ENCODE peak calls at places on chromosomes 12 and 14, in six cellular contexts. One of them, this sample, is unnamed.

GRCh38 chr14:86334355-86334754 is 804.4 kb downstream of the FLRT2 start:
- DNase-seq in GM13977: no peak
- DNase-seq in AG09319: no peak
- DNase-seq in HFF-Myc: no peak
- DNase-seq in A549: no peak
- DNase-seq in lower leg skin: no peak
- DNase-seq in this sample: no peak

GRCh38 chr12:111792155-111792876 is 25.6 kb downstream of the ALDH2 start:
- DNase-seq in AG09319: no peak
- DNase-seq in lower leg skin: no peak
- DNase-seq in A549: no peak
- DNase-seq in GM13977: no peak
- DNase-seq in HFF-Myc: no peak
- DNase-seq in this sample: no peak

GRCh38 chr14:89845346-89845745 is 109.2 kb downstream of the EFCAB11 start:
- DNase-seq in HFF-Myc: no peak
- DNase-seq in GM13977: no peak
- DNase-seq in lower leg skin: no peak
- DNase-seq in A549: peak
- DNase-seq in AG09319: no peak
- DNase-seq in this sample: no peak

GRCh38 chr12:120377611-120378010 is 8.6 kb upstream of the MSI1 start:
- DNase-seq in GM13977: no peak
- DNase-seq in lower leg skin: no peak
- DNase-seq in HFF-Myc: no peak
- DNase-seq in AG09319: no peak
- DNase-seq in A549: no peak
- DNase-seq in this sample: no peak

GRCh38 chr14:103651585-103651984 is 22.6 kb downstream of the KLC1 start:
- DNase-seq in GM13977: no peak
- DNase-seq in A549: no peak
- DNase-seq in AG09319: no peak
- DNase-seq in HFF-Myc: no peak
- DNase-seq in lower leg skin: no peak
- DNase-seq in this sample: no peak

GRCh38 chr14:28765169-28765906 is 1.2 kb upstream of the FOXG1 start:
- DNase-seq in AG09319: no peak
- DNase-seq in GM13977: no peak
- DNase-seq in HFF-Myc: no peak
- DNase-seq in A549: no peak
- DNase-seq in lower leg skin: no peak
- DNase-seq in this sample: no peak

GRCh38 chr12:94898388-94898787 is 105.1 kb downstream of the NDUFA12 start:
- DNase-seq in lower leg skin: no peak
- DNase-seq in A549: no peak
- DNase-seq in GM13977: no peak
- DNase-seq in HFF-Myc: no peak
- DNase-seq in AG09319: no peak
- DNase-seq in this sample: no peak

GRCh38 chr14:38758661-38759060 is 344.4 kb downstream of the SEC23A start:
- DNase-seq in HFF-Myc: no peak
- DNase-seq in lower leg skin: no peak
- DNase-seq in AG09319: no peak
- DNase-seq in A549: no peak
- DNase-seq in GM13977: no peak
- DNase-seq in this sample: no peak

GRCh38 chr14:90943367-90943766 is 117.1 kb downstream of the RPS6KA5 start:
- DNase-seq in GM13977: no peak
- DNase-seq in AG09319: no peak
- DNase-seq in A549: no peak
- DNase-seq in lower leg skin: no peak
- DNase-seq in HFF-Myc: no peak
- DNase-seq in this sample: no peak

GRCh38 chr12:120010661-120011230 is 21.7 kb downstream of the BICDL1 start:
- DNase-seq in HFF-Myc: no peak
- DNase-seq in AG09319: no peak
- DNase-seq in lower leg skin: no peak
- DNase-seq in GM13977: no peak
- DNase-seq in A549: no peak
- DNase-seq in this sample: no peak

GRCh38 chr14:105475916-105476845 is 1.6 kb downstream of the CRIP2 start:
- DNase-seq in A549: no peak
- DNase-seq in GM13977: no peak
- DNase-seq in HFF-Myc: no peak
- DNase-seq in lower leg skin: peak
- DNase-seq in AG09319: no peak
- DNase-seq in this sample: peak

GRCh38 chr12:2664721-2665577 is 129.8 kb upstream of the FKBP4 start:
- DNase-seq in A549: no peak
- DNase-seq in GM13977: no peak
- DNase-seq in lower leg skin: peak
- DNase-seq in AG09319: no peak
- DNase-seq in HFF-Myc: no peak
- DNase-seq in this sample: no peak

GRCh38 chr12:49661191-49661590 is 37.8 kb downstream of the PRPF40B start:
- DNase-seq in HFF-Myc: no peak
- DNase-seq in A549: no peak
- DNase-seq in AG09319: no peak
- DNase-seq in GM13977: peak
- DNase-seq in lower leg skin: no peak
- DNase-seq in this sample: no peak

GRCh38 chr12:57611116-57611809 is at the start of gene ARHGEF25:
- DNase-seq in lower leg skin: peak
- DNase-seq in HFF-Myc: no peak
- DNase-seq in A549: peak
- DNase-seq in AG09319: no peak
- DNase-seq in GM13977: peak
- DNase-seq in this sample: peak

GRCh38 chr14:59829469-59829868 is 41.1 kb downstream of the RTN1 start:
- DNase-seq in lower leg skin: no peak
- DNase-seq in GM13977: no peak
- DNase-seq in HFF-Myc: no peak
- DNase-seq in AG09319: no peak
- DNase-seq in A549: no peak
- DNase-seq in this sample: no peak

GRCh38 chr12:80064269-80064668 is 35.1 kb upstream of the OTOGL start:
- DNase-seq in GM13977: no peak
- DNase-seq in A549: no peak
- DNase-seq in AG09319: no peak
- DNase-seq in lower leg skin: no peak
- DNase-seq in HFF-Myc: no peak
- DNase-seq in this sample: no peak

GRCh38 chr12:32444895-32445294 is 45.5 kb downstream of the FGD4 start:
- DNase-seq in lower leg skin: no peak
- DNase-seq in HFF-Myc: peak
- DNase-seq in GM13977: no peak
- DNase-seq in A549: no peak
- DNase-seq in AG09319: peak
- DNase-seq in this sample: no peak

GRCh38 chr14:88986146-88986841 is 161.8 kb downstream of the TTC8 start:
- DNase-seq in AG09319: no peak
- DNase-seq in GM13977: no peak
- DNase-seq in HFF-Myc: peak
- DNase-seq in lower leg skin: no peak
- DNase-seq in A549: no peak
- DNase-seq in this sample: no peak

GRCh38 chr12:75859868-75860267 is 171.7 kb downstream of the PHLDA1 start:
- DNase-seq in GM13977: no peak
- DNase-seq in A549: no peak
- DNase-seq in AG09319: no peak
- DNase-seq in HFF-Myc: no peak
- DNase-seq in lower leg skin: no peak
- DNase-seq in this sample: no peak

GRCh38 chr12:84913151-84913550 is 552 bp upstream of the SLC6A15 start:
- DNase-seq in HFF-Myc: no peak
- DNase-seq in lower leg skin: peak
- DNase-seq in GM13977: no peak
- DNase-seq in A549: no peak
- DNase-seq in AG09319: no peak
- DNase-seq in this sample: no peak

GRCh38 chr12:1836241-1836803 is 16.0 kb downstream of the LRTM2 start:
- DNase-seq in HFF-Myc: no peak
- DNase-seq in AG09319: no peak
- DNase-seq in GM13977: no peak
- DNase-seq in A549: no peak
- DNase-seq in lower leg skin: no peak
- DNase-seq in this sample: no peak

GRCh38 chr14:65206448-65207096 is 104.3 kb upstream of the MAX start:
- DNase-seq in HFF-Myc: no peak
- DNase-seq in AG09319: no peak
- DNase-seq in GM13977: peak
- DNase-seq in lower leg skin: no peak
- DNase-seq in A549: no peak
- DNase-seq in this sample: no peak

GRCh38 chr12:1528791-1529190 is 65.6 kb downstream of the FBXL14 start:
- DNase-seq in GM13977: no peak
- DNase-seq in HFF-Myc: no peak
- DNase-seq in A549: no peak
- DNase-seq in AG09319: no peak
- DNase-seq in lower leg skin: peak
- DNase-seq in this sample: no peak

GRCh38 chr12:88665051-88665450 is 84.8 kb upstream of the KITLG start:
- DNase-seq in GM13977: no peak
- DNase-seq in A549: no peak
- DNase-seq in AG09319: no peak
- DNase-seq in lower leg skin: no peak
- DNase-seq in HFF-Myc: no peak
- DNase-seq in this sample: no peak

GRCh38 chr12:54689984-54690383 is 41.8 kb upstream of the DCD start:
- DNase-seq in AG09319: no peak
- DNase-seq in lower leg skin: no peak
- DNase-seq in HFF-Myc: no peak
- DNase-seq in A549: no peak
- DNase-seq in GM13977: no peak
- DNase-seq in this sample: no peak
- TF ChIP-seq CTCF in AG09319: no peak
- TF ChIP-seq CTCF in lower leg skin: no peak
- TF ChIP-seq CTCF in HFF-Myc: no peak
- TF ChIP-seq CTCF in A549: no peak
- TF ChIP-seq CTCF in GM13977: peak
- TF ChIP-seq CTCF in this sample: no peak

GRCh38 chr12:53176750-53177149 is 3.8 kb upstream of the ZNF740 start:
- DNase-seq in HFF-Myc: no peak
- DNase-seq in GM13977: no peak
- DNase-seq in AG09319: no peak
- DNase-seq in lower leg skin: no peak
- DNase-seq in A549: no peak
- DNase-seq in this sample: no peak

GRCh38 chr12:53173085-53173715 is 7.3 kb upstream of the ZNF740 start:
- DNase-seq in HFF-Myc: no peak
- DNase-seq in A549: no peak
- DNase-seq in AG09319: no peak
- DNase-seq in GM13977: no peak
- DNase-seq in lower leg skin: peak
- DNase-seq in this sample: no peak

GRCh38 chr12:53171725-53172329 is 8.7 kb upstream of the ZNF740 start:
- DNase-seq in GM13977: no peak
- DNase-seq in lower leg skin: peak
- DNase-seq in AG09319: no peak
- DNase-seq in A549: no peak
- DNase-seq in HFF-Myc: no peak
- DNase-seq in this sample: no peak

GRCh38 chr12:53172352-53172751 is 8.2 kb upstream of the ZNF740 start:
- DNase-seq in HFF-Myc: no peak
- DNase-seq in AG09319: no peak
- DNase-seq in lower leg skin: peak
- DNase-seq in GM13977: no peak
- DNase-seq in A549: no peak
- DNase-seq in this sample: no peak

DNA sequence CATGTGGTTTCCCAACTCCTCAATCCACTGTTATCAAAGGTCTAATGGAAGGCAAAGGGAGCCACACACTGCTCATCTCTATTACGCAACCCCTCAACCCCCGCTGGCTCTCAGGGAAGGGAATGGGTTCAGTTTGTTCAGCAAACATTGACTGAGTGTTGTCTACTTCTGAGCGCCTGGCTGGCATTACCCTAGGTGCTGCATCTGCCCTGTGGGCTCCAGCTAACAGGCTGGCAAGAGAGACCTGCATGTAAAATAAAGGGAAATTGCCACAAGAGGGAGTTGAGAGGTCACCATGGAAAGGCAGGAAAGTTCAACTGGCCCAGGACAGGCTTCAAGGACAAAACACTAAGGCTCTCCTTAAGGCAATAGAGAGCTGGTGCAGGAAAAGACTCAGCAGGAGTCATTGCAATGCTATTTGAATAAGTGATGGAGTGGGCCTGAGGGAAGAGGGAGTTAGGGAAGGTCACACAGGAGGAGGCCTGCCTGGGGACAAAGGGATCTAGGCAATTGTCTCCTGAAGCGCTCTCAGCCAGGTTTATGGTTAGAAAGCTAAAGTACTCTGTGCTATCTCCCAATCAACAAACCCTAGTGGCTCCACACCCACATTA is 5.5 kb upstream of the ZNF740 start:
- DNase-seq in lower leg skin: peak
- DNase-seq in AG09319: no peak
- DNase-seq in GM13977: no peak
- DNase-seq in HFF-Myc: no peak
- DNase-seq in A549: peak
- DNase-seq in this sample: no peak
- TF ChIP-seq CTCF in lower leg skin: no peak
- TF ChIP-seq CTCF in AG09319: peak
- TF ChIP-seq CTCF in GM13977: peak
- TF ChIP-seq CTCF in HFF-Myc: peak
- TF ChIP-seq CTCF in A549: peak
- TF ChIP-seq CTCF in this sample: no peak

GRCh38 chr14:101557811-101558738 is 3.2 kb upstream of the DIO3 start:
- DNase-seq in GM13977: no peak
- DNase-seq in HFF-Myc: no peak
- DNase-seq in lower leg skin: no peak
- DNase-seq in A549: no peak
- DNase-seq in AG09319: no peak
- DNase-seq in this sample: no peak
- TF ChIP-seq CTCF in GM13977: no peak
- TF ChIP-seq CTCF in HFF-Myc: peak
- TF ChIP-seq CTCF in lower leg skin: no peak
- TF ChIP-seq CTCF in A549: peak
- TF ChIP-seq CTCF in AG09319: peak
- TF ChIP-seq CTCF in this sample: peak

GRCh38 chr14:100618763-100619320 is 31.6 kb upstream of the BEGAIN start:
- DNase-seq in lower leg skin: peak
- DNase-seq in AG09319: no peak
- DNase-seq in HFF-Myc: no peak
- DNase-seq in A549: no peak
- DNase-seq in GM13977: no peak
- DNase-seq in this sample: no peak

GRCh38 chr14:100614803-100615202 is 27.6 kb upstream of the BEGAIN start:
- DNase-seq in A549: no peak
- DNase-seq in GM13977: no peak
- DNase-seq in HFF-Myc: no peak
- DNase-seq in lower leg skin: no peak
- DNase-seq in AG09319: no peak
- DNase-seq in this sample: no peak

GRCh38 chr14:100615736-100616695 is 28.8 kb upstream of the BEGAIN start:
- DNase-seq in HFF-Myc: no peak
- DNase-seq in GM13977: no peak
- DNase-seq in A549: no peak
- DNase-seq in lower leg skin: peak
- DNase-seq in AG09319: no peak
- DNase-seq in this sample: peak

GRCh38 chr14:100617715-100618693 is 30.8 kb upstream of the BEGAIN start:
- DNase-seq in A549: no peak
- DNase-seq in lower leg skin: peak
- DNase-seq in GM13977: no peak
- DNase-seq in HFF-Myc: no peak
- DNase-seq in AG09319: no peak
- DNase-seq in this sample: peak

GRCh38 chr14:100616854-100617714 is 29.9 kb upstream of the BEGAIN start:
- DNase-seq in AG09319: no peak
- DNase-seq in HFF-Myc: no peak
- DNase-seq in A549: no peak
- DNase-seq in GM13977: no peak
- DNase-seq in lower leg skin: peak
- DNase-seq in this sample: no peak
- TF ChIP-seq CTCF in AG09319: no peak
- TF ChIP-seq CTCF in HFF-Myc: no peak
- TF ChIP-seq CTCF in A549: no peak
- TF ChIP-seq CTCF in GM13977: no peak
- TF ChIP-seq CTCF in lower leg skin: no peak
- TF ChIP-seq CTCF in this sample: no peak